ENCODE peak calls at places on chromosomes 6 and 20, in six cellular contexts. K is OCI-LY7, W is AG04450, O is epithelial cell of esophagus, Z is kidney, G is GM12865. P is an unnamed sample.

GRCh38 chr6:126170875-126171489 is 168.9 kb upstream of the CENPW start:
- DNase-seq in Z (no peak), W (no peak), K (peak), O (peak), G (peak), P (peak)

GRCh38 chr6:13710552-13711383 is 867 bp downstream of the RANBP9 start:
- DNase-seq in K (peak), G (peak), W (no peak), Z (peak), O (no peak), P (peak)

GRCh38 chr6:98946877-98947410 is 802 bp downstream of the FBXL4 start:
- DNase-seq in W (no peak), Z (peak), O (peak), G (peak), K (peak), P (peak)

GRCh38 chr20:2914160-2914559 is 40.9 kb downstream of the PTPRA start:
- DNase-seq in W (no peak), G (peak), O (peak), Z (no peak), K (peak), P (peak)

GRCh38 chr6:163867518-163868292 is 453.2 kb downstream of the QKI start:
- DNase-seq in K (no peak), O (no peak), Z (peak), W (no peak), G (no peak), P (no peak)

GRCh38 chr6:106520711-106521367 is 108.5 kb downstream of the RTN4IP1 start:
- DNase-seq in G (peak), O (no peak), Z (no peak), K (peak), W (no peak), P (no peak)

GRCh38 chr6:53070808-53071207 is 5.6 kb downstream of the FBXO9 start:
- DNase-seq in W (no peak), G (peak), K (no peak), O (no peak), Z (no peak), P (peak)

GRCh38 chr6:32700391-32701040 is 34.1 kb upstream of the HLA-DQB1 start:
- DNase-seq in G (peak), K (peak), O (peak), W (peak), Z (no peak), P (peak)

GRCh38 chr20:22807646-22808045 is 223.3 kb upstream of the FOXA2 start:
- DNase-seq in W (no peak), G (peak), K (no peak), O (peak), Z (no peak), P (no peak)

GRCh38 chr20:26135325-26136110 is 438.9 kb upstream of the ZNF337 start:
- DNase-seq in W (no peak), O (no peak), K (no peak), G (no peak), Z (no peak), P (no peak)

GRCh38 chr6:9484686-9485085 is 930.2 kb downstream of the TFAP2A start:
- DNase-seq in O (peak), G (no peak), K (no peak), W (no peak), Z (no peak), P (no peak)

GRCh38 chr6:170152111-170152926 is 138.6 kb downstream of the DLL1 start:
- DNase-seq in W (no peak), K (no peak), Z (peak), G (no peak), O (peak), P (no peak)

GRCh38 chr6:160810238-160810637 is 108.2 kb downstream of the PLG start:
- DNase-seq in O (peak), Z (no peak), K (no peak), W (no peak), G (no peak), P (no peak)

GRCh38 chr20:62707981-62708521 is 585 bp upstream of the NTSR1 start:
- DNase-seq in Z (no peak), K (peak), G (peak), O (peak), W (no peak), P (no peak)

GRCh38 chr6:169409742-169410312 is 156.2 kb upstream of the THBS2 start:
- DNase-seq in W (no peak), Z (no peak), K (no peak), G (no peak), O (peak), P (peak)

GRCh38 chr6:14001329-14002012 is 76.7 kb downstream of the RNF182 start:
- DNase-seq in O (peak), K (no peak), G (no peak), W (peak), Z (peak), P (peak)

GRCh38 chr20:15196580-15197255 is 859.3 kb upstream of the FLRT3 start:
- DNase-seq in K (no peak), Z (no peak), W (no peak), G (peak), O (no peak), P (no peak)

GRCh38 chr6:101847690-101848089 is 454.2 kb downstream of the GRIK2 start:
- DNase-seq in G (no peak), O (no peak), Z (no peak), K (no peak), W (no peak), P (no peak)

GRCh38 chr20:9999660-10000059 is 35.1 kb upstream of the ANKEF1 start:
- DNase-seq in K (peak), G (peak), O (peak), W (no peak), Z (no peak), P (no peak)

GRCh38 chr20:50286609-50287008 is 96.0 kb downstream of the CEBPB start:
- DNase-seq in G (peak), K (peak), W (no peak), O (peak), Z (peak), P (peak)

GRCh38 chr6:39029156-39030011 is 19.2 kb upstream of the GLP1R start:
- DNase-seq in K (peak), G (peak), W (no peak), Z (no peak), O (peak), P (peak)

GRCh38 chr20:4989570-4989969 is 11.7 kb downstream of the SLC23A2 start:
- DNase-seq in Z (no peak), O (no peak), K (peak), G (peak), W (no peak), P (no peak)

GRCh38 chr6:87436435-87436834 is 28.7 kb downstream of the CFAP206 start:
- DNase-seq in O (peak), W (peak), G (peak), K (peak), Z (no peak), P (peak)

GRCh38 chr6:131909408-131910218 is 41.6 kb downstream of the CCN2 start:
- DNase-seq in W (peak), O (peak), K (peak), Z (no peak), G (peak), P (peak)

GRCh38 chr6:71197267-71197666 is 91.3 kb upstream of the OGFRL1 start:
- DNase-seq in Z (no peak), W (no peak), K (no peak), O (peak), G (no peak), P (no peak)

GRCh38 chr6:156852147-156852857 is 75.1 kb downstream of the ARID1B start:
- DNase-seq in O (no peak), W (no peak), K (peak), G (peak), Z (no peak), P (no peak)

GRCh38 chr6:111423960-111424846 is 58.8 kb downstream of the REV3L start:
- DNase-seq in G (no peak), Z (no peak), O (peak), W (no peak), K (no peak), P (peak)

GRCh38 chr6:169858293-169858934 is 107.0 kb downstream of the ERMARD start:
- DNase-seq in K (no peak), G (no peak), O (no peak), Z (no peak), W (no peak), P (no peak)

GRCh38 chr6:139832906-139833305 is 458.5 kb upstream of the CITED2 start:
- DNase-seq in W (no peak), G (no peak), Z (no peak), K (no peak), O (no peak), P (no peak)

GRCh38 chr6:168124921-168125320 is 45.9 kb upstream of the FRMD1 start:
- DNase-seq in Z (peak), O (no peak), K (no peak), W (no peak), G (no peak), P (no peak)

GRCh38 chr6:41040101-41040910 is 1.3 kb upstream of the UNC5CL start:
- DNase-seq in G (no peak), W (no peak), O (peak), Z (peak), K (no peak), P (peak)

GRCh38 chr6:105618247-105618646 is 215.4 kb upstream of the PREP start:
- DNase-seq in G (no peak), W (no peak), K (no peak), Z (no peak), O (no peak), P (no peak)

GRCh38 chr6:1077822-1078221 is 234.1 kb upstream of the FOXQ1 start:
- DNase-seq in O (no peak), W (no peak), Z (no peak), K (no peak), G (no peak), P (no peak)

GRCh38 chr6:89260310-89260709 is 43.2 kb upstream of the GABRR1 start:
- DNase-seq in W (no peak), O (no peak), Z (no peak), G (peak), K (peak), P (no peak)

GRCh38 chr6:148472495-148473105 is 130.0 kb downstream of the SASH1 start:
- DNase-seq in O (no peak), K (no peak), Z (no peak), W (no peak), G (no peak), P (no peak)

GRCh38 chr20:50592282-50593004 is 82.3 kb downstream of the PTPN1 start:
- DNase-seq in O (no peak), K (no peak), Z (peak), W (no peak), G (no peak), P (no peak)

GRCh38 chr20:9061434-9061833 is 7.5 kb upstream of the PLCB4 start:
- DNase-seq in K (no peak), W (no peak), O (no peak), Z (no peak), G (no peak), P (no peak)

GRCh38 chr6:98054453-98054852 is 771.4 kb upstream of the MMS22L start:
- DNase-seq in G (peak), W (no peak), K (peak), O (peak), Z (no peak), P (peak)

GRCh38 chr6:21219856-21220255 is 373.7 kb upstream of the SOX4 start:
- DNase-seq in O (no peak), K (no peak), G (no peak), W (no peak), Z (no peak), P (no peak)

DNA sequence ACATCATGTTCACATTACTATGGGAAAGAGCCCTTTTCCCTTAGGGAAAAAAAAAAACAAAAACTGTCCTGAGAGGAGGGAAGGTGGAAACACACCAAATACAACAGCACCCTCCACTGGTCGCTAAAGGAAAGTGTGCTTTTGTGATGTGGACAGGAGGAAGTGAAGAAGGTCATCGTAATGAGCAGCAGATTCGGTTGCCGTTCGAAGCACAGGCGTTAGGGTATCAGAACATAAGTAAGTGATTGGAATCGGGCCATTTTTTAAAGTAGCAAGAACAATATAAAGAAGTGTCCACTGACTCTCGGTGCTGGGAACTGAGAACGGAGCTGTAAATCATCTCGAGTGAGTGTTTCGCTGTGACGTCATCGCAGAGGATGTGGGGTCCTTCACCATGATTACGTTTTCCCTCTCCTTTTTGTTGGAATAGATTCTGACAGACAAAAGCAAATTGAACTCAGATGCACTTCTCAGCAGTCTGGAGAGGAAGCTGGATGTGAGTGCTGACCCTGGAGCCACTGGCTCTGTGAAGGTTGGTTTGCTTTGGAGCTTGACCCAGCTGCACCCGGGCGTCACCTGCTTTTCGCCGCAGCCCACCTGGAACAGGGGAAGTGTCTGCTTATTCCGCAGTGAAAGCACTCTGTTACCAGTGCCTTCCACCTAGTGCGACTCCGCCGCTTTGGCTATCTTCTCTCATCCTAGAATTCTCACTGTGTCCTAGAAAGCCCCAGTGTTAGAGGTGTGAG is 203.6 kb upstream of the GMDS start:
- DNase-seq in O (peak), K (peak), Z (no peak), W (peak), G (peak), P (peak)
- H3K4me3 ChIP-seq in O (no peak), K (no peak), Z (peak), W (peak), G (no peak), P (peak)

GRCh38 chr20:872855-873520 is 39.5 kb downstream of the FAM110A start:
- DNase-seq in W (no peak), Z (no peak), G (no peak), O (no peak), K (no peak), P (no peak)
- TF ChIP-seq CTCF in W (no peak), Z (no peak), G (no peak), O (no peak), K (no peak), P (no peak)

DNA sequence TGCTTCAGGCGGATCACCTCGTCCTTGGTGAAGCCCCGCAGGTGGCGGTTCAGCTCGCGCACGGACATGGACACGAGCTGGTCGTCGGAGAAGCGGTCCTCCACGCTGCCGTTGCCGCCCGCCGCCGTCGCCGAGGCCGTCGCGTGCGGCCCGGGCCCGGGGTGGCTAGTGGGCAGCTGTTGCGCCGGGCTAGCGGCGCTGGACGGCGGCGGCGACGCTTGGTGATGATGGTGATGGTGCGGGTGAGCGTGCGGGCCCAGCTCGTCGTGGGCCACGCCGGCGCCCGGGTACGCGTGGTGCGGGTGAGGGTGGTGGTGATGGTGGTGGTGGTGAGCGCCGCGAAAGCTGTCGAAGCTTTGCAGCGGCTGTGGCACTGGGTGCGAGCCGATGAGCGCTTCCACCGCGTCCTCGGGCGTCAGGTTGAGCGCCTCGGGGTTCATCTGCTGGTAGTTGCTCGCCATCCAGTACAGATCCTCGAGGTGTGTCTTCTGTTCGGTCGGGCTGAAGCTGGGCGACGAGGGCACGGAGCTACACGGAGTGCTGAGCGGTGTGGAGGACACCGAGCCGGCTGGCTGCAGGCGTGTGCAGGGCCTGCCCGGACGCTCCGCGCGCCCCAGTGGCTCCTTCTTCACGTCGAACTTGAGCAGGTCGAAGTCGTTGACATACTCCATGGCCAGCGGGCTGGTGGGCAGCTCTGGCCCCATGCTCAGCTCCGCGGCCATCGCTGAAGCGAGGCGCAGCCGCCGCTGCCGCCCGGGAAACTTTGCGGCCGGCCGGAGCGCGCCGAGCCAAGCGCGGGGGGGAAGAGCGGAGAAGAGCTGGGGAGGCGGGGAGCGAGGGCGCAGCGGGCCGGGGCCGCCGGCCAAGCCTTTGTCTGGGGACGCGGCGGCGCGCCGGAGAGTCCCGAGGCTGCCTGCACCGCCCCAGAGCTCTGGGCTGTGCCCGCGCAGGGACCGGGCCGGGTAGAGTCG is 622 bp downstream of the MAFB start:
- DNase-seq in K (no peak), O (peak), G (no peak), W (no peak), Z (peak), P (no peak)
- H3K4me3 ChIP-seq in K (no peak), O (peak), G (no peak), W (peak), Z (peak), P (peak)

DNA sequence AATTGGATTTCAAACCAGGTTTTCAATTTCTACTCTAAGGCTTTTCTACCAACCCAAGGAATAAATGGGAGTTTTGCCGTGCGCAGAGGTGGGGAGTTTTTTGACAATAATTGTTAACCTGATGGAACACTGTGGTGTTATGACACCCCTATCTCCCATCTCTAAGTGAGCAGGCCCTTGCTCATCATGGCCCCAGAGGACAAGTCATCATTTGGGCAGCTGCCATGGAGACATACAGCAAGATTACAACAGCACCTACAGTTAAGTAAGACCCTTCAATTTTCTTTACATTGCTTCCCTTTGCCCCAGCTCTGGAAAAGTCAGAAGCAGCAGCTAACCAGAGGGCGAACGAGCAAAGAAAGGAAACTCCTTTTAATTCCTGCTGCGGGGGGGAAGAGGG is 54.3 kb downstream of the ADGRF5 start:
- DNase-seq in O (peak), K (no peak), Z (no peak), W (no peak), G (no peak), P (no peak)
- TF ChIP-seq CTCF in O (no peak), K (no peak), Z (no peak), W (no peak), G (no peak), P (no peak)

DNA sequence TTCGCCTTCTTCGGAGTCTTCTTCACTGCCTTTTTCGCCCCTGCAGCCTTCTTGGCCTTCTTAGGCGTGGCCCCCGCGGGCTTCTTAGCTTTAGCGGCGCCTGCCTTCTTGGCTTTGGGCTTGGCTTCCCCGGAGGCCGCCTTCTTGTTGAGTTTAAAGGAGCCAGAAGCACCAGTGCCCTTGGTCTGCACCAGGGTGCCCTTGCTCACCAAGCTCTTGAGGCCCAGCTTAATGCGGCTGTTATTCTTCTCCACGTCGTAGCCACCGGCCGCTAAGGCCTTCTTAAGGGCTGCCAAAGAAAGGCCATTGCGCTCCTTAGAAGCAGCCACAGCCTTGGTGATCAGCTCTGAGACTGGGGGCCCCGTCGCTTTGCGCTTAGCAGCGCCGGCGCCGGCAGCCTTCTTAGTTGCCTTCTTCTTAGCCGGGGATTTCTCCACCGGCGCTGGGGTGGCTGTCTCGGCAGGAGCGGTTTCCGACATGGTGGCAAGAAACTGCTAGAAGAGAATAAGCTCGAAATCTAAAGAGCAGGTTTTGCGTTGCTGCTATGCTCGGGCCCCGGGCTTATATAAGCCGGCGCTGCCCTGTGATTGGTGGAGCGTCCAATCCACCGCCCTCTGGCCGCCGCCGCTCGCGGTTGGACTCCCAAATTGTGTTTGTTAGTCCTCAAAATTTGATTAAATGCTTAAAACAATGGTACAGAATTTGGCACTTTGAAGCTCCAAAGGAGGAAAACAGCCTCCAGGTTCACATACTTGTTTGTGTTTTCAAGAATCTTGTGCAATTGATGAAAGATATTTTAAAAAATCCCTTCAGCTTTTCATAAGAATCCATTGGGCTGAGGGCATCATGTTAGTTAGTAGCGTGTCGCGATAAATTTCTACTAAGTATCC is 44.9 kb downstream of the OR2B2 start:
- DNase-seq in K (peak), Z (peak), G (peak), W (no peak), O (peak), P (peak)
- H3K4me3 ChIP-seq in K (peak), Z (no peak), G (peak), W (peak), O (peak), P (peak)